ENCODE peak calls at places on chromosomes 1 and 21, in six cellular contexts. K, H, Y, R, Z and S are unnamed samples.

GRCh38 chr1:109850827-109851226 is 59.8 kb upstream of the CSF1 start:
- DNase-seq in R (no peak), Y (no peak), Z (no peak), H (no peak), K (no peak), S (no peak)

GRCh38 chr1:8706291-8706690 is 111.1 kb downstream of the RERE start:
- DNase-seq in R (no peak), Z (no peak), H (no peak), K (no peak), Y (no peak), S (no peak)

GRCh38 chr1:3778590-3779264 is 6.2 kb downstream of the SMIM1 start:
- DNase-seq in H (no peak), Z (peak; percentile 26), Y (no peak), R (no peak), K (no peak), S (no peak)

GRCh38 chr1:204692320-204692851 is 6.8 kb upstream of the LRRN2 start:
- DNase-seq in Y (no peak), H (no peak), Z (no peak), R (no peak), K (peak; percentile 53), S (no peak)

GRCh38 chr1:19665044-19665455 is 375 bp downstream of the HTR6 start:
- DNase-seq in R (no peak), Y (no peak), H (no peak), K (no peak), Z (no peak), S (no peak)

GRCh38 chr1:232921416-232921815 is 29.0 kb upstream of the NTPCR start:
- DNase-seq in R (no peak), Z (no peak), K (no peak), H (no peak), Y (no peak), S (no peak)

GRCh38 chr1:45682942-45683341 is 3.4 kb downstream of the GPBP1L1 start:
- DNase-seq in H (no peak), Z (no peak), Y (no peak), R (no peak), K (no peak), S (no peak)

GRCh38 chr1:201497935-201498509 is 8.9 kb downstream of the CSRP1 start:
- DNase-seq in R (no peak), Y (no peak), Z (no peak), H (no peak), K (no peak), S (no peak)

GRCh38 chr1:242467556-242468145 is 56.8 kb downstream of the PLD5 start:
- DNase-seq in Z (peak; percentile 54), H (no peak), K (peak; percentile 66), R (no peak), Y (peak; percentile 29), S (no peak)

GRCh38 chr1:175555266-175555665 is 188.1 kb downstream of the TNR start:
- DNase-seq in Z (peak; percentile 7), K (no peak), Y (no peak), H (no peak), R (no peak), S (no peak)

GRCh38 chr1:113905435-113905861 is 322 bp downstream of the DCLRE1B start:
- DNase-seq in K (peak; percentile 73), Z (peak; percentile 56), R (no peak), H (peak; percentile 27), Y (peak; percentile 15), S (peak; percentile 30)

GRCh38 chr1:203057831-203058673 is 27.8 kb downstream of the MYOG start:
- DNase-seq in K (no peak), R (no peak), Z (no peak), H (no peak), Y (no peak), S (no peak)

GRCh38 chr1:116538527-116538926 is 32.3 kb downstream of the CD58 start:
- DNase-seq in R (no peak), Y (peak; percentile 71), K (no peak), H (no peak), Z (no peak), S (no peak)

GRCh38 chr21:24693779-24694178 is 913.5 kb downstream of the MRPL39 start:
- DNase-seq in H (no peak), Y (no peak), K (no peak), R (no peak), Z (no peak), S (no peak)

GRCh38 chr1:201655243-201655642 is 116.3 kb downstream of the NAV1 start:
- DNase-seq in K (no peak), Y (no peak), R (no peak), H (no peak), Z (peak; percentile 70), S (no peak)

GRCh38 chr1:158251160-158251559 is 3.1 kb upstream of the CD1A start:
- DNase-seq in Z (no peak), H (no peak), Y (no peak), R (no peak), K (no peak), S (no peak)

GRCh38 chr1:7302873-7303272 is 468.2 kb upstream of the VAMP3 start:
- DNase-seq in Y (no peak), R (no peak), H (no peak), K (no peak), Z (no peak), S (no peak)

GRCh38 chr1:233828480-233828879 is 76.0 kb upstream of the SLC35F3 start:
- DNase-seq in Z (no peak), Y (no peak), H (no peak), R (no peak), K (no peak), S (no peak)

GRCh38 chr1:34787461-34788420 is 5.1 kb upstream of the GJA4 start:
- DNase-seq in K (no peak), R (no peak), Z (peak; percentile 74), H (no peak), Y (peak; percentile 40), S (no peak)

GRCh38 chr1:200448034-200448762 is 38.4 kb upstream of the ZNF281 start:
- DNase-seq in Z (no peak), H (no peak), Y (no peak), R (peak; percentile 81), K (no peak), S (no peak)

GRCh38 chr21:15293251-15293650 is 228.5 kb upstream of the NRIP1 start:
- DNase-seq in R (no peak), K (no peak), Y (peak; percentile 30), H (no peak), Z (peak; percentile 23), S (no peak)

GRCh38 chr1:198123146-198123545 is 33.7 kb upstream of the NEK7 start:
- DNase-seq in H (no peak), Z (no peak), K (no peak), R (no peak), Y (no peak), S (no peak)

GRCh38 chr1:27643626-27644368 is 8.8 kb upstream of the FGR start:
- DNase-seq in K (peak; percentile 83), Z (peak; percentile 78), H (no peak), R (no peak), Y (peak; percentile 55), S (peak; percentile 66)

GRCh38 chr1:203424861-203425667 is 50.5 kb upstream of the PRELP start:
- DNase-seq in H (no peak), Y (no peak), K (no peak), R (no peak), Z (no peak), S (no peak)

DNA sequence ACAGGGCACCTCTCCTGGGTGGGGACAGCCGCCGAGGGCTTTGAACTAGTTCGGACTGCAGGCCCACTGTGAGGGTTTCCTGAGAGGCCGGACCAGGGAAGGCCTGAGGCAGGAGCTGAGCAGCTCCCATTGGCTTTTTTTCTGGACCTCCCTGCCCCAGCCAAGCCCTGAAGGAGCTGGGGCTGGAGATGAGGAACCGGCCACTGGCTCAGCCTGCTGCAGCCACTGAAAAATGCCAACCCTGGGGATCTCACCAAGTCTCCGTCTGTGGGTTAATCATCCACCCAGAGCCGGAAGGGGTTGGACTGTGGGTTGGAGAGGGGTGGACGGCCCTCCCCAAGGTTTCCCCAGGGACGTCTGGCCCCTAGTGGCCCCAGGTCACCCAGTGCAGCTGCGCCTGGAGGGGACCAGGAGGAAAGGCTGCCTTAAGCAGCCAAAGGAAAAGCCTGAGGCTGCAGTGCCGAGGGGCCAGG is 2.5 kb downstream of the VWA1 start:
- DNase-seq in H (no peak), Y (peak; percentile 91), Z (no peak), K (no peak), R (peak; percentile 42), S (peak; percentile 41)
- TF ChIP-seq POLR2A in H (no peak), Y (no peak), Z (no peak), K (no peak), R (no peak), S (no peak)

GRCh38 chr1:58108783-58109182 is 437.7 kb downstream of the OMA1 start:
- DNase-seq in Y (no peak), H (no peak), K (no peak), R (peak; percentile 37), Z (no peak), S (no peak)

GRCh38 chr1:58104960-58105359 is 441.6 kb downstream of the OMA1 start:
- DNase-seq in H (peak; percentile 6), K (no peak), R (peak; percentile 68), Y (no peak), Z (no peak), S (no peak)

GRCh38 chr1:58107943-58108342 is 438.6 kb downstream of the OMA1 start:
- DNase-seq in Z (no peak), R (peak; percentile 26), H (no peak), K (no peak), Y (no peak), S (no peak)

GRCh38 chr1:58109646-58110200 is 436.8 kb downstream of the OMA1 start:
- DNase-seq in Z (no peak), R (no peak), H (no peak), K (no peak), Y (no peak), S (no peak)
- TF ChIP-seq POLR2AphosphoS5 in Z (no peak), R (no peak), H (no peak), K (no peak), Y (no peak), S (no peak)

GRCh38 chr1:190738321-190738720 is 260.7 kb upstream of the BRINP3 start:
- DNase-seq in Y (no peak), K (no peak), Z (no peak), H (no peak), R (no peak), S (no peak)
- TF ChIP-seq TAF1 in Y (no peak), K (no peak), Z (no peak), H (no peak), R (no peak), S (no peak)

GRCh38 chr21:33542640-33543504 is at the start of gene SON:
- DNase-seq in H (peak; percentile 79), R (peak; percentile 95), K (peak; percentile 91), Y (peak; percentile 96), Z (peak; percentile 100), S (peak; percentile 85)
- TF ChIP-seq POLR2A in H (peak; percentile 96), R (peak; percentile 89), K (peak; percentile 98), Y (peak; percentile 88), Z (peak; percentile 97), S (peak; percentile 91)

GRCh38 chr1:235328271-235329138 is at the start of gene GGPS1:
- DNase-seq in Z (peak; percentile 100), Y (peak; percentile 100), R (peak; percentile 99), K (peak; percentile 94), H (peak; percentile 56), S (peak; percentile 64)
- TF ChIP-seq POLR2AphosphoS5 in Z (peak; percentile 87), Y (peak; percentile 64), R (peak; percentile 82), K (peak; percentile 89), H (peak; percentile 63), S (peak; percentile 86)